ENCODE peak calls at places on chromosomes 13 and 19, in four cellular contexts. One of them, this sample, is unnamed.

GRCh38 chr13:63497601-63498000 is 2082.0 kb upstream of the PCDH20 start:
- DNase-seq in Peyer's patch: no peak
- DNase-seq in GM20000: no peak
- DNase-seq in progenitor cell of endocrine pancreas: no peak
- DNase-seq in this sample: no peak

GRCh38 chr19:13071444-13072205 is 31.0 kb downstream of the LYL1 start:
- DNase-seq in Peyer's patch: no peak
- DNase-seq in GM20000: no peak
- DNase-seq in progenitor cell of endocrine pancreas: no peak
- DNase-seq in this sample: no peak

GRCh38 chr13:73672492-73672891 is 461.7 kb downstream of the KLF12 start:
- DNase-seq in Peyer's patch: no peak
- DNase-seq in GM20000: no peak
- DNase-seq in progenitor cell of endocrine pancreas: no peak
- DNase-seq in this sample: no peak

GRCh38 chr19:47381653-47382279 is 32.7 kb downstream of the DHX34 start:
- DNase-seq in Peyer's patch: peak; percentile 76
- DNase-seq in GM20000: peak; percentile 46
- DNase-seq in progenitor cell of endocrine pancreas: no peak
- DNase-seq in this sample: peak; percentile 46

GRCh38 chr19:840519-841206 is at the start of gene PRTN3:
- DNase-seq in Peyer's patch: no peak
- DNase-seq in GM20000: no peak
- DNase-seq in progenitor cell of endocrine pancreas: no peak
- DNase-seq in this sample: no peak

GRCh38 chr13:33310245-33311038 is 24.9 kb upstream of the STARD13 start:
- DNase-seq in Peyer's patch: no peak
- DNase-seq in GM20000: no peak
- DNase-seq in progenitor cell of endocrine pancreas: no peak
- DNase-seq in this sample: no peak

GRCh38 chr19:12773571-12773970 is 1.8 kb downstream of the HOOK2 start:
- DNase-seq in Peyer's patch: no peak
- DNase-seq in GM20000: no peak
- DNase-seq in progenitor cell of endocrine pancreas: no peak
- DNase-seq in this sample: no peak

GRCh38 chr13:114116734-114117133 is 15.7 kb downstream of the RASA3 start:
- DNase-seq in Peyer's patch: no peak
- DNase-seq in GM20000: no peak
- DNase-seq in progenitor cell of endocrine pancreas: no peak
- DNase-seq in this sample: no peak

GRCh38 chr19:13132471-13133166 is 14.6 kb downstream of the NACC1 start:
- DNase-seq in Peyer's patch: no peak
- DNase-seq in GM20000: no peak
- DNase-seq in progenitor cell of endocrine pancreas: no peak
- DNase-seq in this sample: no peak

GRCh38 chr13:106159295-106160195 is 375.9 kb downstream of the EFNB2 start:
- DNase-seq in Peyer's patch: no peak
- DNase-seq in GM20000: no peak
- DNase-seq in progenitor cell of endocrine pancreas: no peak
- DNase-seq in this sample: no peak

GRCh38 chr13:100610399-100611347 is 22.1 kb upstream of the GGACT start:
- DNase-seq in Peyer's patch: no peak
- DNase-seq in GM20000: peak; percentile 41
- DNase-seq in progenitor cell of endocrine pancreas: no peak
- DNase-seq in this sample: peak; percentile 39

GRCh38 chr13:29935309-29935981 is 85.0 kb upstream of the UBL3 start:
- DNase-seq in Peyer's patch: peak; percentile 88
- DNase-seq in GM20000: peak; percentile 72
- DNase-seq in progenitor cell of endocrine pancreas: no peak
- DNase-seq in this sample: peak; percentile 80

GRCh38 chr13:40672310-40673060 is 6.0 kb upstream of the FOXO1 start:
- DNase-seq in Peyer's patch: no peak
- DNase-seq in GM20000: no peak
- DNase-seq in progenitor cell of endocrine pancreas: no peak
- DNase-seq in this sample: no peak

DNA sequence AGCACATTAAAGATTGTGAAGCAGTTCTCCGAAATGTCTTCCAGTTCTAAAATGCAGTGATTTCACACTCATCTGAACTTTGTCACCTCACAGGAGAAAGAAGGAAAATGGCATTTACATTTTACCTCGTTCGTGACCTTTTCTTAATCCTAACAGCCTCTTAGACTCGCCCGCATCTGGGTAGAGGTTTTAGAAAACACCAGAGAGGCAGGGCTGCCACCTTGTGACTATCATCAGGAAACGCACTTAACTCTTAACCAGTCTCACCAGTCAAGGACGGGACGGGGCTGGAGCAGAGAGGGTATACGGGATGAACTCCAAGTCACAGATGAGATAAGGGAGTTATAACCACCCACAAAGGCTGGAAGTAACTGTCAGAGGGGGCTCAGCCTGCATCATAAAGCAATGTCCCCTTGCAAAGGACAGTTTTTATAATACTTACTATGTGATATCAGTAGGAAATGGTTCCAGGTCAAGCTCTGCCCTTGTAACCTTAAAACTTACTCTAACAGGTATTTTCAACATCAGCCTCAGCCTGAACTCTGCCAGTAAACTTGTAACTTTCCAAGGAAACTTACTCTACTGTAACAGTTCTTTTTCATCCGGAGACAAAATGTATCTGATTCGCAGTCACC is 8.6 kb upstream of the CEACAM6 start:
- DNase-seq in Peyer's patch: peak; percentile 79
- DNase-seq in GM20000: peak; percentile 47
- DNase-seq in progenitor cell of endocrine pancreas: no peak
- DNase-seq in this sample: peak; percentile 51
- TF ChIP-seq CTCF in Peyer's patch: peak; percentile 83
- TF ChIP-seq CTCF in GM20000: peak; percentile 65
- TF ChIP-seq CTCF in progenitor cell of endocrine pancreas: peak; percentile 11
- TF ChIP-seq CTCF in this sample: peak; percentile 69

GRCh38 chr19:18322318-18322758 is 538 bp downstream of the LSM4 start:
- DNase-seq in Peyer's patch: peak; percentile 91
- DNase-seq in GM20000: peak; percentile 68
- DNase-seq in progenitor cell of endocrine pancreas: no peak
- DNase-seq in this sample: no peak
- TF ChIP-seq CTCF in Peyer's patch: peak; percentile 16
- TF ChIP-seq CTCF in GM20000: peak; percentile 21
- TF ChIP-seq CTCF in progenitor cell of endocrine pancreas: peak; percentile 34
- TF ChIP-seq CTCF in this sample: peak; percentile 60

GRCh38 chr13:110712849-110713641 is 455 bp upstream of the ING1 start:
- DNase-seq in Peyer's patch: peak; percentile 99
- DNase-seq in GM20000: peak; percentile 97
- DNase-seq in progenitor cell of endocrine pancreas: peak; percentile 99
- DNase-seq in this sample: peak; percentile 94
- TF ChIP-seq CTCF in Peyer's patch: no peak
- TF ChIP-seq CTCF in GM20000: no peak
- TF ChIP-seq CTCF in progenitor cell of endocrine pancreas: no peak
- TF ChIP-seq CTCF in this sample: no peak

DNA sequence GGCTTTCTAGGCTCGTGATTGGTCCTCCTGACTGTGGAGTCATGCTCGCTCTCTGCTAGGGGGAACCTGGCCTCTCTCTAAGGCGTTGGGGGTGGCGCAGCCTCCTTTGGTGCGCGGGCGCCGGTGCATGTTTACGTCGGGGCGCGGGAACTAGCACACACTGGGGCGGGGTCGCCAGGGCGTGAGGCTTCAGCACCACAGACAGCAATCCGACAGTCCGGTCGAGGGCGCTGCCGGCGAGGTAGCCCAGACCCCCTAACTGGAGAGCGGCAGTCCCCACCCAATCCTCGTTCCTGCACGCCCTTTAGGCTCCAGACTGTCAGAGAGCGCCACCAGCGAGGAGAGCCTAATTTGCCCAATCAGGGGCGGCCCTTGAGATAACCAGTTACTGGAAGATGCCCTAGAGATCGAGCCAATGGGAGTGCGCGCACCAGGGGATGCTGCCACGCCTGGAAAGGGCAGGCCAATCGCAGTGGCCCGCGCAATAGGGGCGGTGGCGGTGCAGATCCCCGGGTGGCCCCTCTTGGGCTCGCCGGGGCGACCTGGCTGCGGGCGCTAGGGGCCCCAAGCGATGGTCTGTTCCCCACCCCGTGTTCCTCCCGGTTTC is 1.0 kb upstream of the ELAVL3 start:
- DNase-seq in Peyer's patch: peak; percentile 71
- DNase-seq in GM20000: peak; percentile 95
- DNase-seq in progenitor cell of endocrine pancreas: peak; percentile 48
- DNase-seq in this sample: peak; percentile 91
- TF ChIP-seq CTCF in Peyer's patch: no peak
- TF ChIP-seq CTCF in GM20000: no peak
- TF ChIP-seq CTCF in progenitor cell of endocrine pancreas: no peak
- TF ChIP-seq CTCF in this sample: no peak

GRCh38 chr19:19406878-19407639 is 1.6 kb downstream of the GATAD2A start:
- DNase-seq in Peyer's patch: peak; percentile 80
- DNase-seq in GM20000: no peak
- DNase-seq in progenitor cell of endocrine pancreas: no peak
- DNase-seq in this sample: no peak
- TF ChIP-seq CTCF in Peyer's patch: peak; percentile 56
- TF ChIP-seq CTCF in GM20000: peak; percentile 32
- TF ChIP-seq CTCF in progenitor cell of endocrine pancreas: no peak
- TF ChIP-seq CTCF in this sample: peak; percentile 33

GRCh38 chr13:61030445-61030844 is 385.2 kb downstream of the PCDH20 start:
- DNase-seq in Peyer's patch: no peak
- DNase-seq in GM20000: no peak
- DNase-seq in progenitor cell of endocrine pancreas: no peak
- DNase-seq in this sample: no peak

GRCh38 chr13:61024046-61024445 is 391.6 kb downstream of the PCDH20 start:
- DNase-seq in Peyer's patch: no peak
- DNase-seq in GM20000: no peak
- DNase-seq in progenitor cell of endocrine pancreas: no peak
- DNase-seq in this sample: no peak

DNA sequence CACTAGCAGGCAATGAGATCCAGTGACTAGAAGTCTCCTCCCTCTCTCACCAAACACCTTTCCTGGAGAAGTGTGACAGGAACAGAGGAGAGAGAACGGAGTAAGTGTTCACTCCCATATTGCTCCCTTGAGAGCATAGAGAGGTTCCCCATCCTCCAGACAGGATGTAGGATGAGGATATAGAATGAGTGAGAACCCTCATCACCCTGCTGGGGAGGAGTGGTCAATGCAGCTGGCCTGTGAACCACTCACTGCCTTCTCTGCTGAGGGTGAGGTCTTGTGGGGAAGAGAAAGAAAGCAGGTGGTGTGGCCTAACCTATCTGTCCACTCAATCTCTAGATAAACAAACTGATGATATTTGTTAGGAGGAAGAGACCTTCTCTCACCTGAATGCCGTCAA is 386.6 kb downstream of the PCDH20 start:
- DNase-seq in Peyer's patch: no peak
- DNase-seq in GM20000: no peak
- DNase-seq in progenitor cell of endocrine pancreas: no peak
- DNase-seq in this sample: no peak
- TF ChIP-seq CTCF in Peyer's patch: no peak
- TF ChIP-seq CTCF in GM20000: no peak
- TF ChIP-seq CTCF in progenitor cell of endocrine pancreas: peak; percentile 25
- TF ChIP-seq CTCF in this sample: no peak

GRCh38 chr13:49443689-49444516 is at the start of the genes CAB39L and SETDB2:
- DNase-seq in Peyer's patch: peak; percentile 100
- DNase-seq in GM20000: peak; percentile 92
- DNase-seq in progenitor cell of endocrine pancreas: peak; percentile 97
- DNase-seq in this sample: peak; percentile 96
- TF ChIP-seq CTCF in Peyer's patch: peak; percentile 60
- TF ChIP-seq CTCF in GM20000: no peak
- TF ChIP-seq CTCF in progenitor cell of endocrine pancreas: peak; percentile 46
- TF ChIP-seq CTCF in this sample: peak; percentile 26

GRCh38 chr13:35598790-35599369 is 122.4 kb upstream of the MAB21L1 start:
- DNase-seq in Peyer's patch: no peak
- DNase-seq in GM20000: no peak
- DNase-seq in progenitor cell of endocrine pancreas: no peak
- DNase-seq in this sample: no peak
- TF ChIP-seq CTCF in Peyer's patch: no peak
- TF ChIP-seq CTCF in GM20000: no peak
- TF ChIP-seq CTCF in progenitor cell of endocrine pancreas: no peak
- TF ChIP-seq CTCF in this sample: no peak

This sample was measured in GM10248.